ENCODE peak calls at places on chromosomes 7 and 10, in eight cellular contexts. O, V, Z, X, D, Y, H and R are unnamed samples.
A peak's percentile ranks its signal among the peaks of the same experiment; 100 is the strongest.

GRCh38 chr10:88934900-88935672 is 17.5 kb downstream of the ACTA2 start:
- DNase-seq in Z (peak; percentile 56), O (peak; percentile 75), V (peak; percentile 86), D (peak; percentile 80), H (peak; percentile 68), Y (peak; percentile 83), X (peak; percentile 69), R (peak; percentile 22)

GRCh38 chr10:47359626-47360418 is 11.7 kb downstream of the RBP3 start:
- DNase-seq in Z (peak; percentile 19), H (no peak), Y (peak; percentile 32), V (no peak), X (no peak), O (no peak), D (no peak), R (no peak)

GRCh38 chr10:92590623-92591549 is 2.0 kb upstream of the KIF11 start:
- DNase-seq in H (no peak), O (peak; percentile 82), Z (peak; percentile 48), X (peak; percentile 91), V (peak; percentile 68), Y (no peak), D (no peak), R (peak; percentile 27)

GRCh38 chr10:88932539-88933256 is 19.9 kb downstream of the ACTA2 start:
- DNase-seq in Y (no peak), H (no peak), O (peak; percentile 61), Z (peak; percentile 54), V (peak; percentile 89), X (peak; percentile 46), D (peak; percentile 50), R (no peak)

GRCh38 chr7:27175005-27175625 is 995 bp upstream of the HOXA10 start:
- DNase-seq in X (peak; percentile 4), Y (no peak), H (peak; percentile 32), O (no peak), V (no peak), D (no peak), Z (no peak), R (no peak)

GRCh38 chr10:35540296-35541164 is 64.6 kb upstream of the GJD4 start:
- DNase-seq in V (peak; percentile 40), X (no peak), O (no peak), D (no peak), Y (no peak), H (no peak), Z (no peak), R (no peak)

GRCh38 chr7:116544488-116544887 is 19.7 kb downstream of the CAV1 start:
- DNase-seq in O (no peak), Y (no peak), X (no peak), V (no peak), D (no peak), Z (no peak), H (no peak), R (no peak)

GRCh38 chr10:91162050-91162494 is 58.4 kb upstream of the PCGF5 start:
- DNase-seq in H (no peak), V (peak; percentile 24), O (no peak), Z (peak; percentile 61), Y (no peak), X (no peak), D (no peak), R (no peak)

GRCh38 chr7:100629117-100629711 is 12.1 kb downstream of the TFR2 start:
- DNase-seq in D (no peak), Y (no peak), H (no peak), Z (peak; percentile 59), X (peak; percentile 64), O (peak; percentile 44), V (peak; percentile 33), R (no peak)

GRCh38 chr7:50431316-50431715 is 18.8 kb downstream of the FIGNL1 start:
- DNase-seq in D (no peak), H (no peak), O (no peak), Y (no peak), Z (no peak), X (no peak), V (no peak), R (no peak)
- TF ChIP-seq CTCF in D (no peak), H (no peak), O (no peak), Y (no peak), Z (no peak), X (no peak), V (no peak), R (no peak)

GRCh38 chr10:95178797-95179196 is 15.2 kb upstream of the ACSM6 start:
- DNase-seq in Z (no peak), H (no peak), O (no peak), D (no peak), V (no peak), X (no peak), Y (no peak), R (no peak)

GRCh38 chr10:95181731-95182130 is 12.3 kb upstream of the ACSM6 start:
- DNase-seq in X (no peak), D (no peak), Y (no peak), Z (no peak), H (no peak), V (no peak), O (no peak), R (no peak)

GRCh38 chr10:95178266-95178665 is 15.8 kb upstream of the ACSM6 start:
- DNase-seq in Z (no peak), H (no peak), V (no peak), Y (no peak), X (no peak), D (no peak), O (no peak), R (no peak)

GRCh38 chr10:95176101-95176500 is 17.9 kb upstream of the ACSM6 start:
- DNase-seq in Z (no peak), Y (no peak), X (no peak), H (no peak), O (no peak), D (no peak), V (no peak), R (no peak)

DNA sequence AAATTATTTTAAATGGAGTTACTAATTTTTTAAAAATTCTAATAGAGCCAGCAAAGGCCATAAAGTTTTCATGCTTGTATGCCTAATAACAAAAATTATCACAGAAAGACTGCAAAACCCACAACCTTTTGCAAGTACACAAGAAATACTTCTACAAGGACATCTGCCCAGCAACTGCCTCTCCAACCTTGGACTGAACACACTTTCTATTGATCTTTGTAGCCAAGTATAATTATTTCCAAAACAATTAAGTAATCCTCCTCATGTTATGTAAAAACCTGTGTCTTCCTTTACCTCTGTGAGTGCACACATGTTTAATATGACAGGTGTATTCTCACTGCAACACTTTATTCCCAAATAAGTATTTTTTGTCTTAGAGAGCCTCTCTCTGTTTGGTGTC is 16.6 kb upstream of the ACSM6 start:
- DNase-seq in O (no peak), H (no peak), D (no peak), Y (no peak), V (no peak), Z (no peak), X (no peak), R (no peak)
- TF ChIP-seq CTCF in O (no peak), H (no peak), D (no peak), Y (no peak), V (no peak), Z (no peak), X (no peak), R (no peak)

GRCh38 chr7:13727279-13727678 is 262.2 kb downstream of the ETV1 start:
- DNase-seq in O (no peak), H (no peak), X (no peak), D (no peak), V (peak; percentile 1), Z (no peak), Y (no peak), R (no peak)

GRCh38 chr7:13724631-13725566 is 264.6 kb downstream of the ETV1 start:
- DNase-seq in H (no peak), Z (no peak), X (no peak), D (no peak), O (no peak), Y (no peak), V (no peak), R (no peak)

GRCh38 chr7:13725591-13725990 is 263.9 kb downstream of the ETV1 start:
- DNase-seq in V (peak; percentile 9), O (no peak), D (no peak), Z (no peak), Y (no peak), X (no peak), H (no peak), R (no peak)
- TF ChIP-seq CTCF in V (no peak), O (no peak), D (peak; percentile 29), Z (peak; percentile 10), Y (peak; percentile 36), X (no peak), H (no peak), R (no peak)

DNA sequence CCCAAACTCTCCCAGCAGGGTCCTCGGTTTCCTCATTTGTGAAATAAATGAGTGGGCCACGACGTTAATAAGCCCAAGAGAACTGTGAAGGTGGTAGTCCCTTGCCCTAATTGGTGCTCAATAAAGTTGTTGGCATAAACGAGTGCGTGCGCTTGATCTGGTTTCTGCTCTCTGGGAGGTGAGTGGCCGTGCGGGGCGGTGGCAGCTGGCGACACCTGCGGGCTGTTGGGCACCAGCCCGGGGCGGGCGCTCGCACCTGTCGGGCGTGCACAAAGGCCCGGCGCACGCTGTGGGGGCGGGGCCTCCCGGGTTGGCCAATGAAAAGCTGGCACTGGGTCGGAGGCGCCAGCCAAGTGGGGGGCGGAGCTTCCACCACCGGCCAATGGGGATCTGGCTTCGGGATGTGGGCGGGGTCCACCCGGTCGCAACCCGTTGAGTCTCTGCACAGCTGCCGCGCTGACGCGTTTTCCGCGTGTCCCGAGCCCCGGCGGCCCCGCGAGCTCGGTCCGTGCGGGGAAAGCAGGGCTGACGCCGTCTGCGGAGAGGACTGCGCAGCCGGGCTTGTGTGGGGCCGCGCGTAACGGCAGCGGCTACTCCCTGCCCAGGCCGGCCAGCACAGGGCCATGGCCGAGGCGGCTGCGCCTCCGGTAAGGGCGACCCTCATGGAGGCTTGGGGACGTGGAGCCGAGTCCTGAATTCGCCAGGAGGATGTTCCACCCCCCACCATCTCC is 23.0 kb downstream of the ZNF783 start:
- DNase-seq in V (peak; percentile 90), H (peak; percentile 99), D (peak; percentile 95), O (peak; percentile 45), Y (peak; percentile 93), X (peak; percentile 97), Z (peak; percentile 89), R (peak; percentile 95)
- TF ChIP-seq CTCF in V (no peak), H (peak; percentile 13), D (peak; percentile 3), O (no peak), Y (peak; percentile 39), X (peak; percentile 22), Z (no peak), R (no peak)

DNA sequence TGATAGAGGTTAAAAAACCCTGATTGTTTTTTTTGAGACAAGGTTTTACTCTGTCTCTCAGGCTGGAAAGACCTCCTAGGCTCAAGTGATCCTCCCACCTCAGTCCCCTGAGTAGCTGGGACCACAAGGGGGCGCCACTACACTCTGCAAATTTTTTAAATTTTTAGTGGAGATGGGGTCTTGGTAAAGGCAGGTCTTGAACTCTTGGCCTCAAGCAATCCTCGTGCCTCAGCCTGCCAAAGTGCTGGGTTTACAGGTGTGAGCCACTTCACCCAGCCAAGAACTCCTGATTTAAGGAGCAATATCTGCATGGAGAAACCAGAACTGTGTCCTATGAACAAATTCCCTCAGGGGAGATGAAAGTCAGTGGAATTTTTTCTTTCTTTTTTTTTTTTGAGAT is 7.3 kb upstream of the KLHDC10 start:
- DNase-seq in D (peak; percentile 27), O (peak; percentile 57), H (peak; percentile 75), Z (no peak), Y (no peak), V (peak; percentile 59), X (peak; percentile 81), R (peak; percentile 48)
- TF ChIP-seq CTCF in D (peak; percentile 72), O (no peak), H (peak; percentile 77), Z (peak; percentile 81), Y (peak; percentile 46), V (peak; percentile 91), X (peak; percentile 68), R (peak; percentile 47)